ENCODE peak calls at places on chromosomes 7 and 10, in seven cellular contexts. Q, O, E, C, Y, W and R are unnamed samples.

GRCh38 chr7:134907639-134908038 is 78.7 kb upstream of the AGBL3 start:
- DNase-seq in Y (peak; percentile 59), E (peak; percentile 41), Q (no peak), C (no peak), O (no peak), W (no peak), R (no peak)

GRCh38 chr7:90178592-90179279 is 24.5 kb downstream of the STEAP1 start:
- DNase-seq in C (no peak), W (peak; percentile 88), O (peak; percentile 97), Y (peak; percentile 71), Q (peak; percentile 64), E (peak; percentile 78), R (peak; percentile 25)

GRCh38 chr10:67978749-67979148 is 94.3 kb downstream of the SIRT1 start:
- DNase-seq in Y (no peak), C (no peak), W (no peak), Q (no peak), O (no peak), E (no peak), R (peak; percentile 51)

GRCh38 chr10:33952692-33953360 is 618.4 kb upstream of the NRP1 start:
- DNase-seq in E (peak; percentile 66), Q (no peak), Y (peak; percentile 65), W (peak; percentile 84), O (no peak), C (no peak), R (peak; percentile 51)

GRCh38 chr10:130567436-130567835 is 431.2 kb downstream of the GLRX3 start:
- DNase-seq in Y (no peak), W (no peak), O (no peak), Q (no peak), C (no peak), E (no peak), R (no peak)

GRCh38 chr7:119720541-119720940 is 552.4 kb upstream of the KCND2 start:
- DNase-seq in E (peak; percentile 81), O (peak; percentile 32), C (no peak), W (peak; percentile 79), Y (peak; percentile 94), Q (peak; percentile 83), R (peak; percentile 69)

GRCh38 chr10:33655165-33655815 is 320.8 kb upstream of the NRP1 start:
- DNase-seq in W (no peak), E (no peak), Y (peak; percentile 38), O (no peak), C (no peak), Q (no peak), R (no peak)

GRCh38 chr10:75414527-75414926 is 13.0 kb upstream of the ZNF503 start:
- DNase-seq in O (no peak), W (no peak), E (no peak), Y (no peak), C (no peak), Q (no peak), R (no peak)

GRCh38 chr7:50807026-50807730 is 24.5 kb upstream of the GRB10 start:
- DNase-seq in E (peak; percentile 50), C (no peak), O (no peak), Q (no peak), W (peak; percentile 52), Y (peak; percentile 60), R (no peak)

GRCh38 chr10:58515296-58515956 is 2.8 kb downstream of the BICC1 start:
- DNase-seq in Y (no peak), O (no peak), C (no peak), W (no peak), E (peak; percentile 29), Q (no peak), R (no peak)

GRCh38 chr10:127408115-127408710 is 140.9 kb upstream of the NPS start:
- DNase-seq in O (no peak), C (no peak), Y (no peak), Q (no peak), E (no peak), W (no peak), R (no peak)

GRCh38 chr7:135601182-135601581 is 43.5 kb downstream of the NUP205 start:
- DNase-seq in Y (peak; percentile 73), E (peak; percentile 41), O (no peak), Q (peak; percentile 20), C (no peak), W (peak; percentile 58), R (peak; percentile 36)

GRCh38 chr7:107933386-107934013 is 42.5 kb downstream of the DLD start:
- DNase-seq in Q (no peak), Y (no peak), E (no peak), C (no peak), O (no peak), W (no peak), R (peak; percentile 61)

GRCh38 chr7:137798073-137798763 is 48.6 kb downstream of the DGKI start:
- DNase-seq in O (no peak), E (no peak), Y (no peak), C (no peak), W (no peak), Q (no peak), R (no peak)

GRCh38 chr7:118330373-118330772 is 105.9 kb downstream of the ANKRD7 start:
- DNase-seq in O (no peak), E (no peak), Y (no peak), C (no peak), W (peak; percentile 58), Q (no peak), R (no peak)

GRCh38 chr10:108424656-108425055 is 1260.2 kb upstream of the SORCS1 start:
- DNase-seq in C (no peak), Y (peak; percentile 73), O (no peak), W (peak; percentile 38), E (peak; percentile 65), Q (peak; percentile 45), R (peak; percentile 36)

GRCh38 chr10:17454801-17455520 is 566 bp upstream of the ST8SIA6 start:
- DNase-seq in Y (no peak), E (no peak), O (peak; percentile 64), Q (no peak), W (no peak), C (no peak), R (no peak)

GRCh38 chr7:106573125-106573663 is 87.8 kb downstream of the CCDC71L start:
- DNase-seq in Y (no peak), E (no peak), W (no peak), Q (no peak), C (no peak), O (no peak), R (no peak)

GRCh38 chr10:6052247-6053221 is 9.6 kb downstream of the IL2RA start:
- DNase-seq in Q (no peak), O (no peak), Y (no peak), E (no peak), C (peak; percentile 57), W (peak; percentile 42), R (no peak)

GRCh38 chr10:33333260-33334169 is 952 bp downstream of the NRP1 start:
- DNase-seq in Q (no peak), O (no peak), E (no peak), Y (peak; percentile 47), C (no peak), W (peak; percentile 50), R (peak; percentile 49)

GRCh38 chr10:49106451-49106850 is 8.9 kb downstream of the VSTM4 start:
- DNase-seq in C (no peak), Q (no peak), O (no peak), W (no peak), E (no peak), Y (no peak), R (no peak)

GRCh38 chr7:2437136-2437535 is 33.7 kb downstream of the CHST12 start:
- DNase-seq in Y (no peak), C (peak; percentile 52), E (no peak), O (no peak), Q (no peak), W (peak; percentile 53), R (no peak)
- TF ChIP-seq CTCF in Y (no peak), C (no peak), E (no peak), O (no peak), Q (no peak), W (peak; percentile 13), R (no peak)

DNA sequence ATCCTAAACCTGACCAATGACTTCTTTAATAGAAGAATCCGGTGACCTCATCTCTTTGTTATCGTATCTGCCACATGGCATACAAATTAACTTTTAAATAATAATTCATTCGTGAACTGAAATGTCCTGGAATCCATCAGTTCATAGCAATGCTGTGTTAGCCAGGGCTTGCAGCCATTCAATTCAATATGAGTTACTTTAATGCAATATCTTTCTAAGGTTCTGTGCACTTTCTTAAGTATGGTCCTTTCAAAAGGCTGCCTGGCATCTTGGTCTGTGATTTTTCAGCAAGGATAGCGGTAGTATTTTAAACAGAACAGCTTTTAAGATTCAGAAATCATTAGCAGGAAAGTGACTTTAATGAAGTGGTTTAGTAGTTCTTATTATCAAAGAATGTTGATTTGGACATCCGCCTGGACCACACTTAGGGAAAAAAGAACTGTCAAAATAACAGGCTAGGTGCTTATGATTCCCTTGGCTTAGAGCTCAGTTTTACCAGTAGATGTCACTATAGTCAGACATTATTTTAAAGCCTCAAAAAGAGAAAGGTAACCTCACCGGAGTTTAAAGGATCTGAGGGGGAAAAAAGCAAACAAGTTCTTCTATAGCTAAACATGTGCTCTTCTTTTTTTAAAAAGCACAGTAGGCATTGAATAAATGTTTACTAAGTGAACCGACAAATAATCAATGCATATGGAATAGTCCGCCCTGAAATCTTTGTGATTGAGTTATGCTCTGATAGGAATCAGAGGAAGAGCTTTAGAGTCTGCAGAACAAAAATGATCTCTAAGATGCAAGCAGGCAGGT is 22.7 kb downstream of the SLC35G1 start:
- DNase-seq in O (peak; percentile 22), C (no peak), W (peak; percentile 54), Y (peak; percentile 71), E (peak; percentile 61), Q (peak; percentile 61), R (peak; percentile 34)
- H3K4me3 ChIP-seq in O (no peak overlapping the region), C (no peak overlapping the region), W (no peak overlapping the region), Y (no peak overlapping the region), E (no peak overlapping the region), Q (no peak overlapping the region), R (no peak overlapping the region)

DNA sequence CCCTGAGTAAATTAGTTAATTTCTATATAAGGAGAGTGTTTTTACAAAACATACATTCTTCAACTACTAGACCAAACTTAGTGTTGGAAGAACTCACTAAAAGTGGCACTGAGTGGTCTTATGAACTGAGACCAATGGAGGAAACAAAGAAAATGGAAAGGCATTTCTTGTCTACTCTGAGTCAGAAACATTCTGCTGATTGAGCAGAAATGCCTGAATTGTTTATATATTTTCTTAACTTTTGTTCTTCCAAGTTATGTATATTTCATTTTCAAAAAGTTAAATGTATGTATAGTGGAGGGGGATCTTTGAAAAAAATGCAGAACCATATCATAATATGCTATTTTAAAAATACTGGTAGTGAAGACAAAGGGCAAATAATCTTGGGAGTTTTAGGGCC is 320.7 kb downstream of the HGF start:
- DNase-seq in W (no peak), E (no peak), Y (peak; percentile 35), Q (no peak), O (no peak), C (no peak), R (no peak)
- TF ChIP-seq CTCF in W (no peak), E (no peak), Y (no peak), Q (no peak), O (no peak), C (no peak), R (no peak)

GRCh38 chr7:27124979-27125689 is 5.4 kb downstream of the HOXA4 start:
- DNase-seq in C (no peak), E (no peak), W (no peak), Q (no peak), O (no peak), Y (no peak), R (no peak)

GRCh38 chr7:27123021-27123476 is 7.5 kb downstream of the HOXA4 start:
- DNase-seq in Y (no peak), C (no peak), W (no peak), Q (peak; percentile 54), E (peak; percentile 77), O (no peak), R (no peak)

GRCh38 chr7:27122075-27122910 is 8.3 kb downstream of the HOXA4 start:
- DNase-seq in Y (no peak), E (no peak), Q (peak; percentile 41), C (peak; percentile 83), W (no peak), O (no peak), R (no peak)

GRCh38 chr7:27124096-27124978 is 6.2 kb downstream of the HOXA4 start:
- DNase-seq in Q (peak; percentile 91), E (peak; percentile 99), Y (no peak), C (peak; percentile 63), W (no peak), O (peak; percentile 66), R (peak; percentile 67)

GRCh38 chr7:27123477-27124053 is 7.0 kb downstream of the HOXA4 start:
- DNase-seq in Q (no peak), O (no peak), W (no peak), E (no peak), Y (no peak), C (no peak), R (no peak)
- H3K4me3 ChIP-seq in Q (peak overlapping the region; percentile 32), O (peak overlapping the region; percentile 37), W (no peak overlapping the region), E (peak overlapping the region; percentile 64), Y (no peak overlapping the region), C (no peak overlapping the region), R (no peak overlapping the region)